ENCODE peak calls at places on chromosomes 1 and 21, in seven cellular contexts. B is K562, J is GM12878, M is HCT116, S is H1, K is endothelial cell of umbilical vein, R is SK-N-SH. I is an unnamed sample.

GRCh38 chr1:235266325-235266724 is 61.7 kb downstream of the ARID4B start:
- DNase-seq in B (no peak), R (peak; percentile 34), K (no peak), M (no peak), S (no peak), J (no peak), I (no peak)

GRCh38 chr1:110746644-110747259 is 72.0 kb upstream of the KCNA3 start:
- DNase-seq in S (peak; percentile 75), M (no peak), K (peak; percentile 51), J (no peak), R (no peak), B (peak; percentile 49), I (peak; percentile 20)

GRCh38 chr1:84998642-84999280 is 1.8 kb upstream of the MCOLN2 start:
- DNase-seq in B (no peak), R (peak; percentile 6), M (no peak), K (no peak), S (no peak), J (no peak), I (no peak)

GRCh38 chr1:56060901-56061300 is 518.5 kb downstream of the PLPP3 start:
- DNase-seq in M (no peak), J (no peak), S (no peak), B (no peak), R (no peak), K (no peak), I (no peak)

GRCh38 chr1:1079408-1080121 is 5.5 kb upstream of the RNF223 start:
- DNase-seq in B (peak; percentile 71), M (peak; percentile 60), J (no peak), S (peak; percentile 82), R (peak; percentile 83), K (peak; percentile 59), I (no peak)

GRCh38 chr1:11940260-11940921 is 5.9 kb downstream of the PLOD1 start:
- DNase-seq in B (no peak), J (no peak), K (no peak), S (no peak), R (peak; percentile 90), M (no peak), I (no peak)

GRCh38 chr1:181062800-181063428 is 25.6 kb upstream of the IER5 start:
- DNase-seq in M (no peak), B (no peak), J (peak; percentile 87), S (no peak), R (no peak), K (no peak), I (no peak)

GRCh38 chr21:25298512-25299491 is 308.5 kb downstream of the MRPL39 start:
- DNase-seq in S (no peak), K (no peak), R (no peak), M (no peak), J (peak; percentile 93), B (no peak), I (no peak)

GRCh38 chr21:37198989-37199924 is 67.9 kb downstream of the VPS26C start:
- DNase-seq in R (peak; percentile 17), M (peak; percentile 66), K (peak; percentile 53), J (no peak), S (no peak), B (no peak), I (no peak)

GRCh38 chr1:171563675-171564074 is 58.4 kb upstream of the MYOCOS start:
- DNase-seq in J (no peak), B (no peak), R (no peak), K (no peak), M (no peak), S (no peak), I (no peak)

GRCh38 chr1:103273106-103273505 is 164.8 kb upstream of the COL11A1 start:
- DNase-seq in B (no peak), S (no peak), M (no peak), K (no peak), R (no peak), J (no peak), I (no peak)

GRCh38 chr1:223678841-223679240 is 13.3 kb upstream of the CAPN8 start:
- DNase-seq in B (peak; percentile 86), M (no peak), J (no peak), R (no peak), S (no peak), K (no peak), I (no peak)

GRCh38 chr1:2785631-2786328 is 15.7 kb downstream of the TTC34 start:
- DNase-seq in B (no peak), S (no peak), K (no peak), J (no peak), M (no peak), R (peak; percentile 22), I (no peak)

DNA sequence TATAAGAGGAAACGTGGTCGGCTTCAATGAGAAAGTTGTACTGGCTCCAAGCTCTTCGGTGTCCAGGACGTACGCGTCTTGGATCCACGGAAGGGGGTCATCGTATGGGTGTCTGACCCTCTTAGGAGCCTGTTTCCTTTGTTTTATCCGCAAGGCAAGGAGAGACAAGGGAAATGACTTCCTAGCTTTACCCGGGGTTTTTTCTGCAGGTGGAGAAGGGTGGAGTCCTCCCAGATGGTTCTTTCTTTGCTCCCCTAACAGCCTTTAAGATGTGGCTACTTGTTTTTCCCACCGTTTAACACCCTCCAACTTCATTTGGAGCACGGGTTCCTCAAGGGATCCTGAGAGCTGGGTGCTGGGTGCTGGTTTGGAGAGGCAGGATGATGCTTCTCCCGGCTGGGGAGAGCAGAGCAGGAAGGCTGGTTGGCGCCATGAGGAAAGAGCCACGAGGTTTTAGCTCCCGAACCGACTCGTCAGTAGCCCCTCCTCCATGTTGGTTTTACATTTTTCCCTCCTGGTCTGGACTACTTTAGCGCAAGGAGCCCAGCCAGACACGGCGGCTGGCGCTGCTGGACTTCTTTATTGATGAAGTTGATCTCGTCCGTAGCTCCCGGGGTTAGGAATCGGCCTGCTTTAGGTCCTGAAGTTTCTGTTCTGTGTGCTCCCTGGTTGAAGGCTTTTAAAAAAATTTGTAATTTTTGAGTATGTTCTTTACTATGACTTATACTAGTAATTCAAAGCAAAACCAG is 1.3 kb downstream of the UCK2 start:
- DNase-seq in J (no peak), B (peak; percentile 79), K (peak; percentile 86), S (peak; percentile 60), R (peak; percentile 82), M (peak; percentile 58), I (peak; percentile 32)
- TF ChIP-seq POLR2AphosphoS5 in J (peak; percentile 67), B (peak; percentile 23), K (peak; percentile 61), S (peak; percentile 85), R (peak; percentile 52), M (peak; percentile 20), I (peak; percentile 80)

DNA sequence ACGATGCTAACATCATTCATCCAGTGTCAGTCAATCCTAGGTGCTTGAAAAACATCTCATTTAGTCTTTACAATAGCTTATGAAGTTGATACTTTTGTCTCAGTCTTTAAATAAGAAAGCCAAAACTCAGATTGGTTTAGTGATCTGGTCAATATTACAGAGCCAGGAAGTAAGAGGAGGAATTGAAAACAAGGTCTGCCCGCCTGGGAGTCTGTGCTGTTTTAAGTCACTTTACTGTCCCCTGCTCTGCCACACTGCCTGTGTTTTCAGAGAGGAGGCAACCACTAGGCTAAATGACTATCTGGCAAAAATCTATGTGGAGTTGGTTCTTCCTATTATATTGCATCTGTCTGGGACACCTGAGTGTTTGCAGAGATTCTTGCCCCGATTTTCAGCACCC is 62.3 kb downstream of the ST6GALNAC3 start:
- DNase-seq in B (no peak), R (no peak), K (no peak), J (no peak), M (no peak), S (no peak), I (no peak)
- H3K27ac ChIP-seq in B (no peak overlapping the region), R (no peak overlapping the region), K (no peak overlapping the region), J (no peak overlapping the region), M (no peak overlapping the region), S (no peak overlapping the region), I (no peak overlapping the region)

GRCh38 chr1:33515112-33515511 is 42.7 kb downstream of the ZSCAN20 start:
- DNase-seq in K (no peak), R (no peak), B (no peak), M (no peak), S (no peak), J (no peak), I (no peak)
- H3K9ac ChIP-seq in K (no peak overlapping the region), R (no peak overlapping the region), B (no peak overlapping the region), M (no peak overlapping the region), S (no peak overlapping the region), J (no peak overlapping the region), I (no peak overlapping the region)

GRCh38 chr1:114466334-114467014 is 44.5 kb downstream of the TRIM33 start:
- DNase-seq in J (no peak), S (no peak), K (no peak), R (no peak), B (no peak), M (no peak), I (no peak)
- TF ChIP-seq POLR2AphosphoS5 in J (no peak), S (no peak), K (no peak), R (no peak), B (peak; percentile 31), M (no peak), I (no peak)

GRCh38 chr1:63327417-63328139 is 5.2 kb downstream of the FOXD3 start:
- DNase-seq in M (peak; percentile 60), K (peak; percentile 57), J (no peak), R (peak; percentile 89), S (peak; percentile 97), B (peak; percentile 80), I (no peak)

GRCh38 chr1:63329621-63330330 is 7.4 kb downstream of the FOXD3 start:
- DNase-seq in K (no peak), S (peak; percentile 71), B (no peak), R (peak; percentile 51), M (no peak), J (no peak), I (no peak)

GRCh38 chr1:63326473-63327380 is 4.4 kb downstream of the FOXD3 start:
- DNase-seq in R (peak; percentile 55), K (peak; percentile 35), M (no peak), S (peak; percentile 59), B (no peak), J (no peak), I (no peak)

GRCh38 chr1:63328140-63328521 is 5.8 kb downstream of the FOXD3 start:
- DNase-seq in K (no peak), S (no peak), R (no peak), B (no peak), J (no peak), M (no peak), I (no peak)

DNA sequence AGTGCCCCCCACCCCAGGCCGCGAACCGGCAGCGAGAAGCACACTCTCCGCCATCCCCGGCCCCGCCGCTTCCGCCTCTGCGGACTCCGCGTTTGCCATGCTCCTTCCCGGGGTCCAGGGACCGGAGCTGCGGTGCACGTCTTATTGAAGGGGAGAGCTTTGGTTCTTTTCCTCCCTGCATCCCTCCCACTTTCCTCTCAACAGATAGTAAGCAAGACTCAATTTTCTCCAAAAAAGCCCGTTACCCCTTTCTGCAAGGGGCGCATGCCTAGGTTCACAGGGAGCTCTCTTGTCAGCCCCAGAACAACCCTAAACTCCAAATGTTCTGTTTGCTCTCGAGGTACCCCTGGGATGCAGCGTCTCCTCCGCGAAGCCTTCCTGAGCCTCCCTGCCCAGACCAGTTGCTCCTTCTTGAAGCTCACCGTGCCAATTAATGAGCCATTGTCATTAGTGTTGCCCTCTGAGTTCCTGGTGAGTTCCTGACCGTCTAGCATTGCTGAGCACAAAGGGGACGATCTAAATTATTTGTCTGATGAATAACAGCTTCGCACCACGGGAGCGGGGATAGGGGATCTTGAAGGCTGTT is 8.1 kb downstream of the FOXD3 start:
- DNase-seq in M (no peak), J (no peak), B (no peak), S (peak; percentile 73), R (no peak), K (no peak), I (no peak)
- H3K27ac ChIP-seq in M (no peak overlapping the region), J (no peak overlapping the region), B (no peak overlapping the region), S (no peak overlapping the region), R (no peak overlapping the region), K (no peak overlapping the region), I (no peak overlapping the region)